ENCODE peak calls at places on chromosomes 1 and 21, in nine cellular contexts. A is astrocyte of the cerebellum; H is lower lobe of right lung; S is AG04450; P is heart left ventricle; F is H9; E is CD4-positive, alpha-beta T cell; T is GM20000; R is osteoblast. G is an unnamed sample.

GRCh38 chr1:235669277-235669676 is 19.7 kb upstream of the GNG4 start:
- DNase-seq in A (no peak), H (no peak), S (no peak), P (no peak), F (peak), E (no peak), T (no peak), R (no peak), G (no peak)

GRCh38 chr1:41391834-41392527 is 30.7 kb downstream of the FOXO6 start:
- DNase-seq in A (no peak), H (no peak), S (no peak), P (no peak), F (no peak), E (no peak), T (no peak), R (no peak), G (no peak)

GRCh38 chr1:153565529-153566374 is at the start of gene S100A2:
- DNase-seq in A (peak), H (peak), S (peak), P (no peak), F (no peak), E (peak), T (no peak), R (peak), G (peak)

GRCh38 chr1:227889047-227889862 is 58.5 kb downstream of the WNT9A start:
- DNase-seq in A (no peak), H (peak), S (no peak), P (peak), F (peak), E (no peak), T (no peak), R (peak), G (no peak)

GRCh38 chr21:28811860-28812259 is 180.8 kb downstream of the LTN1 start:
- DNase-seq in A (no peak), H (no peak), S (no peak), P (no peak), F (no peak), E (no peak), T (no peak), R (no peak), G (no peak)

GRCh38 chr1:106080608-106081325 is 975.7 kb upstream of the PRMT6 start:
- DNase-seq in A (no peak), H (no peak), S (no peak), P (no peak), F (no peak), E (no peak), T (no peak), R (no peak), G (no peak)

GRCh38 chr1:55931272-55931940 is 648.0 kb downstream of the PLPP3 start:
- DNase-seq in A (no peak), H (no peak), S (no peak), P (peak), F (no peak), E (no peak), T (no peak), R (no peak), G (no peak)

GRCh38 chr1:24898909-24899439 is 31.1 kb downstream of the RUNX3 start:
- DNase-seq in A (no peak), H (peak), S (no peak), P (peak), F (no peak), E (no peak), T (no peak), R (peak), G (peak)

GRCh38 chr21:37829447-37829846 is 86.8 kb downstream of the KCNJ6 start:
- DNase-seq in A (no peak), H (no peak), S (no peak), P (no peak), F (no peak), E (no peak), T (no peak), R (peak), G (no peak)

GRCh38 chr1:24714859-24715520 is 30.3 kb upstream of the CLIC4 start:
- DNase-seq in A (no peak), H (no peak), S (no peak), P (no peak), F (no peak), E (no peak), T (no peak), R (peak), G (no peak)

GRCh38 chr1:25469177-25469576 is 38.5 kb downstream of the MACO1 start:
- DNase-seq in A (peak), H (no peak), S (no peak), P (no peak), F (no peak), E (no peak), T (no peak), R (peak), G (no peak)

GRCh38 chr1:105416246-105416645 is 1640.2 kb upstream of the PRMT6 start:
- DNase-seq in A (no peak), H (no peak), S (no peak), P (no peak), F (no peak), E (no peak), T (no peak), R (no peak), G (no peak)

GRCh38 chr1:74937176-74937575 is 197.0 kb upstream of the LHX8 start:
- DNase-seq in A (peak), H (no peak), S (no peak), P (no peak), F (no peak), E (no peak), T (no peak), R (no peak), G (no peak)

GRCh38 chr1:85504417-85504816 is 39.5 kb upstream of the DDAH1 start:
- DNase-seq in A (no peak), H (no peak), S (no peak), P (no peak), F (no peak), E (no peak), T (no peak), R (no peak), G (no peak)

GRCh38 chr1:218557731-218558130 is 212.6 kb downstream of the TGFB2 start:
- DNase-seq in A (peak), H (no peak), S (no peak), P (peak), F (peak), E (no peak), T (no peak), R (no peak), G (no peak)

GRCh38 chr21:20999567-21000169 is 1.5 kb downstream of the NCAM2 start:
- DNase-seq in A (peak), H (no peak), S (no peak), P (no peak), F (peak), E (no peak), T (peak), R (peak), G (peak)

GRCh38 chr1:49225464-49225863 is 448.8 kb upstream of the BEND5 start:
- DNase-seq in A (no peak), H (no peak), S (no peak), P (no peak), F (no peak), E (no peak), T (no peak), R (no peak), G (no peak)

GRCh38 chr1:37944816-37945215 is 2.0 kb downstream of the INPP5B start:
- DNase-seq in A (no peak), H (peak), S (no peak), P (no peak), F (no peak), E (no peak), T (no peak), R (no peak), G (no peak)

GRCh38 chr1:36889846-36890245 is 144.5 kb downstream of the GRIK3 start:
- DNase-seq in A (no peak), H (no peak), S (no peak), P (no peak), F (peak), E (no peak), T (no peak), R (no peak), G (no peak)

GRCh38 chr1:246427611-246428010 is 79.5 kb downstream of the SMYD3 start:
- DNase-seq in A (no peak), H (no peak), S (no peak), P (no peak), F (no peak), E (no peak), T (no peak), R (no peak), G (no peak)

GRCh38 chr1:23168079-23168461 is 586 bp downstream of the LUZP1 start:
- DNase-seq in A (no peak), H (peak), S (no peak), P (peak), F (peak), E (peak), T (peak), R (peak), G (peak)

GRCh38 chr1:221556435-221556834 is 185.5 kb downstream of the DUSP10 start:
- DNase-seq in A (no peak), H (no peak), S (no peak), P (no peak), F (no peak), E (no peak), T (no peak), R (no peak), G (no peak)

GRCh38 chr1:8889925-8890785 is 11.7 kb upstream of the ENO1 start:
- DNase-seq in A (peak), H (peak), S (no peak), P (peak), F (no peak), E (no peak), T (no peak), R (peak), G (no peak)

GRCh38 chr1:88655685-88656299 is 28.3 kb upstream of the PKN2 start:
- DNase-seq in A (peak), H (no peak), S (no peak), P (no peak), F (no peak), E (no peak), T (peak), R (peak), G (peak)

GRCh38 chr1:53122194-53122846 is 20.1 kb downstream of the SLC1A7 start:
- DNase-seq in A (no peak), H (no peak), S (no peak), P (peak), F (no peak), E (no peak), T (no peak), R (peak), G (no peak)

GRCh38 chr1:64983110-64983509 is 16.8 kb upstream of the JAK1 start:
- DNase-seq in A (no peak), H (no peak), S (no peak), P (no peak), F (no peak), E (no peak), T (no peak), R (no peak), G (no peak)

GRCh38 chr1:233368784-233369120 is 41.2 kb downstream of the MAP3K21 start:
- DNase-seq in A (no peak), H (no peak), S (no peak), P (no peak), F (no peak), E (no peak), T (no peak), R (no peak), G (no peak)

GRCh38 chr21:32261929-32262328 is 16.9 kb downstream of the MIS18A start:
- DNase-seq in A (no peak), H (no peak), S (no peak), P (no peak), F (no peak), E (no peak), T (no peak), R (no peak), G (no peak)

GRCh38 chr1:10253755-10254154 is 43.4 kb downstream of the KIF1B start:
- DNase-seq in A (peak), H (no peak), S (peak), P (no peak), F (no peak), E (no peak), T (no peak), R (peak), G (no peak)

GRCh38 chr21:44507673-44508425 is 32.1 kb downstream of the KRTAP10-1 start:
- DNase-seq in A (no peak), H (no peak), S (no peak), P (no peak), F (no peak), E (no peak), T (no peak), R (no peak), G (no peak)

GRCh38 chr1:231216515-231216914 is 24.5 kb upstream of the GNPAT start:
- DNase-seq in A (no peak), H (no peak), S (no peak), P (no peak), F (no peak), E (no peak), T (no peak), R (peak), G (peak)

GRCh38 chr1:198444792-198445191 is 95.7 kb downstream of the ATP6V1G3 start:
- DNase-seq in A (peak), H (no peak), S (peak), P (no peak), F (no peak), E (no peak), T (no peak), R (peak), G (no peak)

GRCh38 chr1:93723101-93723500 is 41.5 kb upstream of the BCAR3 start:
- DNase-seq in A (no peak), H (no peak), S (no peak), P (peak), F (no peak), E (no peak), T (no peak), R (peak), G (no peak)

GRCh38 chr21:41361786-41362604 is at the start of gene MX2:
- DNase-seq in A (no peak), H (peak), S (peak), P (peak), F (no peak), E (peak), T (peak), R (peak), G (peak)

GRCh38 chr1:180188103-180188506 is 33.4 kb downstream of the QSOX1 start:
- DNase-seq in A (peak), H (no peak), S (no peak), P (peak), F (peak), E (no peak), T (peak), R (peak), G (peak)

GRCh38 chr1:158126425-158126824 is 54.3 kb upstream of the CD1D start:
- DNase-seq in A (no peak), H (no peak), S (no peak), P (no peak), F (no peak), E (no peak), T (no peak), R (no peak), G (no peak)

GRCh38 chr21:44354775-44355771 is 1.7 kb downstream of the TRPM2 start:
- DNase-seq in A (no peak), H (no peak), S (no peak), P (no peak), F (no peak), E (no peak), T (no peak), R (peak), G (peak)

GRCh38 chr1:222592171-222592570 is 2.4 kb upstream of the TAF1A start:
- DNase-seq in A (no peak), H (no peak), S (no peak), P (no peak), F (no peak), E (no peak), T (no peak), R (peak), G (no peak)

GRCh38 chr1:22508991-22509390 is 54.3 kb upstream of the EPHA8 start:
- DNase-seq in A (no peak), H (no peak), S (no peak), P (no peak), F (no peak), E (no peak), T (no peak), R (no peak), G (no peak)

GRCh38 chr1:204714861-204715511 is 29.4 kb upstream of the LRRN2 start:
- DNase-seq in A (no peak), H (no peak), S (no peak), P (no peak), F (peak), E (no peak), T (peak), R (peak), G (peak)
- TF ChIP-seq CTCF in A (no peak), H (no peak), S (no peak), P (no peak), F (peak), E (no peak), T (no peak), R (no peak), G (peak)

GRCh38 chr1:116134178-116134773 is 23.1 kb downstream of the MAB21L3 start:
- DNase-seq in A (no peak), H (no peak), S (no peak), P (no peak), F (no peak), E (no peak), T (no peak), R (no peak), G (no peak)
- TF ChIP-seq CTCF in A (no peak), H (peak), S (peak), P (peak), F (peak), E (no peak), T (no peak), R (peak), G (peak)

DNA sequence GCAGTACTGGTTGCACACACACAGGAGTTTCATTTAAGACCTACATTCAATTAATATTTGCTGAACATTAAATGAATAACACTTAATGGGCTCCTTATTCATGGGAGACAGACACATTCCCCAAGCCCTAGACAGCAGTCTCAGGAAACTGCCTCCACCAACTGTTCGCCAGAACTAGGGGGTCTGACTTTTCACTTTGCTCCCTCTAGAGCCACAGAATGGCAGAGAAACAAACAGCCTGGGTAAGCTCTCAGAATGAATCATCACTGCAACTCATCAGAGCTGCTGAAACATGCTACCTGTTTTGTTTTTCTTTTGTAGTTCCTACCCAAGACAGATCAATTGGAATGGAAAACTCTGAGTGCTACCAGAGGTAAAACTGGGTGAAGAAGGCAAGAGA is 31.7 kb downstream of the ELK4 start:
- DNase-seq in A (peak), H (no peak), S (peak), P (no peak), F (no peak), E (no peak), T (peak), R (peak), G (no peak)
- TF ChIP-seq CTCF in A (peak), H (no peak), S (peak), P (no peak), F (no peak), E (no peak), T (no peak), R (peak), G (no peak)

GRCh38 chr1:208245185-208245705 is 1.1 kb upstream of the PLXNA2 start:
- DNase-seq in A (peak), H (peak), S (peak), P (peak), F (peak), E (peak), T (peak), R (peak), G (peak)
- TF ChIP-seq CTCF in A (peak), H (peak), S (peak), P (peak), F (peak), E (peak), T (peak), R (peak), G (peak)

DNA sequence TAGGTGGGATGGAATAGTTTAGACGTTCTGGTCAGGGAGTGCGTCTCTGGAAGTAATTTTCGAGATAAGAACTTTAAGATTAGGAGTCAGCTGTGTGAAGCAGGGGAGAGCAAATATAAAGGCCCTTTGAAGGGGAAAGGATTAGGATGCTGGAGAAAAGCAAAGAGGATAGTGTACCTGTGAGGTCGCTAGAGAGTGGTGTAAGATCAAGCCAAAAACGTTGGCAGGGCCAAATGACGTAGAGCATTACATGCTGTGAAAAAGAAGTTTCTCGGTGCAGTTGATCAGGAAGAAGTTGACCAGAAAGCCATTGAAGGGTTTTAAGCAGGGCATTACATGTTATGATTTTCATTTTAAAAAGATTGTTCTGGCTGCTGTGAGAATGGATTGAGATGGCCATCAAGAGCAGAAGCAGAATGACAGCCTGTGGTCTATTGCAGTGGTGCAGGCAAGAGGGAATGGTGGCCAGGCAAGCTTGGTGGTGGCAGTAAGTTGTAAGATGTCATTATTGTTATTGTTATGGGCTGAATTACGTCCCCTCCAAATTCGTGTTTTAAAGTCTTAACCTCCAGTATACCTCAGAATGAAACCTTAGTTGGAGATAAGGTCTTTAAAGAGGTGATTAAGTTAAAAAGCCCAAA is 113.6 kb upstream of the KIF26B start:
- DNase-seq in A (no peak), H (no peak), S (no peak), P (no peak), F (no peak), E (no peak), T (no peak), R (no peak), G (no peak)
- TF ChIP-seq CTCF in A (no peak), H (no peak), S (no peak), P (no peak), F (peak), E (no peak), T (no peak), R (no peak), G (no peak)

DNA sequence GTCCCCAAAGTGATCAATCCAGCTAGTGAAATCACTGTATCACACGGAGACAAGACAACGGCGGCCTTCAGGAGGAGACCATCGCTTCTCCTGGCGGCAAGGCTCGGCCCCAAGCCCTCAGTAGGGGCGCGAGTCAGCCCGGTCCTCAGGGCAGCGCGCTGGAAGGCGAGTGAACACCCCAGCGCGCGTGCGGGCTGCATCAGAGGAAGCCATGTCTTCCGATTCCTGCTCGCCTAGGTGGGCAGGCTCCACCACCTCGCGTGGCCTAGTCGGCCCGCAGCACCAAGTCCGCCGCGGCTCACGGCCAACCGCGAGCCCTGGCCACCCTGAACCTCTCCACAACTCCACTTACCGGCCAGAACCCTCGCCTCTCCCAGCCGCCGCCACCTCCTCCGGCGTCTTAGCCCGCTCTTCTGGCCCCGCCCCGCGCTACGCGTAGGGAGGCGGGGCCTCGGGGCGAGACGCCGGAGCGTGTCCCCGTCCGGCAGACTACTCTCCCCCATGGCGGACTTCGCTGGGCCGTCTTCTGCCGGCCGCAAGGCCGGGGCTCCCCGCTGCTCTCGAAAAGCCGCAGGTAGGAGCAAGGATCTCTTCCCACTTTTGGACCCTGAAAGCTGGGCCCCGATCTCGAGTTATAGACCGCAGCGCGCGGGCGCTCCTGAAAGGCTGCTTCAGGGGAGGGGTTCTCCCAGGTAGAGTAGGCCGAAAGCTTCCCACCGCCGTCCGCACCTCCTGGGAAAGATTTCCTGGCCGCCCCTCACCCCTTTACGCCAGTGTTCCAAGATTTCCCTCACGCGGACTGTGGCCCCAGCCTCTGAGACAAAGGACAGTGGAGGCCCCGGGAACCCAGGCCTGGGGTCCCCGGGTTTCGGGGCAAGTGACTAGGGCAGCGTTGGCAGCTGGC is at the start of the genes GLMN and RPAP2:
- DNase-seq in A (peak), H (peak), S (peak), P (peak), F (peak), E (peak), T (peak), R (peak), G (peak)
- TF ChIP-seq CTCF in A (peak), H (no peak), S (peak), P (no peak), F (peak), E (no peak), T (no peak), R (no peak), G (no peak)

G was measured in GM13976.